ENCODE peak calls at places on chromosomes 13 and 19, in six cellular contexts. Z, L, T, K, F and Q are unnamed samples.

GRCh38 chr13:20924758-20925394 is 22.3 kb upstream of the XPO4 start:
- DNase-seq in Z (peak), L (peak), T (peak), K (peak), F (peak), Q (peak)

GRCh38 chr19:44072543-44073401 is 813 bp downstream of the ZNF284 start:
- DNase-seq in Z (no peak), L (no peak), T (peak), K (no peak), F (no peak), Q (no peak)

GRCh38 chr13:113117956-113118327 is 4.7 kb upstream of the F10 start:
- DNase-seq in Z (no peak), L (no peak), T (no peak), K (no peak), F (peak), Q (no peak)

GRCh38 chr19:29119582-29119981 is 93.4 kb downstream of the UQCRFS1 start:
- DNase-seq in Z (no peak), L (no peak), T (no peak), K (peak), F (no peak), Q (peak)

GRCh38 chr13:25203256-25203794 is 31.2 kb upstream of the AMER2 start:
- DNase-seq in Z (no peak), L (no peak), T (no peak), K (no peak), F (no peak), Q (no peak)

GRCh38 chr13:74438911-74439310 is 304.7 kb upstream of the KLF12 start:
- DNase-seq in Z (no peak), L (no peak), T (no peak), K (no peak), F (no peak), Q (no peak)

GRCh38 chr19:48319647-48320537 is 5.5 kb upstream of the EMP3 start:
- DNase-seq in Z (peak), L (peak), T (peak), K (peak), F (peak), Q (peak)

GRCh38 chr19:54478677-54479266 is 5.7 kb upstream of the CDC42EP5 start:
- DNase-seq in Z (no peak), L (no peak), T (peak), K (no peak), F (peak), Q (no peak)

GRCh38 chr19:17488593-17489391 is 18.5 kb downstream of the SLC27A1 start:
- DNase-seq in Z (no peak), L (peak), T (peak), K (peak), F (peak), Q (peak)

GRCh38 chr13:109778102-109778542 is 8.3 kb downstream of the IRS2 start:
- DNase-seq in Z (no peak), L (no peak), T (peak), K (no peak), F (no peak), Q (no peak)

GRCh38 chr13:27953671-27954405 is 15.3 kb downstream of the CDX2 start:
- DNase-seq in Z (peak), L (peak), T (peak), K (peak), F (peak), Q (peak)

GRCh38 chr13:98440390-98441055 is 136.4 kb downstream of the STK24 start:
- DNase-seq in Z (no peak), L (no peak), T (no peak), K (no peak), F (peak), Q (no peak)

GRCh38 chr13:48749144-48749543 is 95.4 kb downstream of the CYSLTR2 start:
- DNase-seq in Z (peak), L (no peak), T (peak), K (peak), F (no peak), Q (no peak)

GRCh38 chr19:41192574-41193419 is at the start of gene CYP2S1:
- DNase-seq in Z (no peak), L (no peak), T (peak), K (no peak), F (no peak), Q (no peak)

GRCh38 chr13:92414851-92415250 is 811.8 kb upstream of the GPC6 start:
- DNase-seq in Z (no peak), L (no peak), T (no peak), K (no peak), F (no peak), Q (no peak)

GRCh38 chr13:94860981-94861407 is 148.6 kb upstream of the SOX21 start:
- DNase-seq in Z (peak), L (no peak), T (peak), K (peak), F (no peak), Q (no peak)

GRCh38 chr19:51735759-51736449 is 12.1 kb upstream of the HAS1 start:
- DNase-seq in Z (peak), L (peak), T (no peak), K (peak), F (no peak), Q (peak)

GRCh38 chr19:53772943-53773342 is 51.2 kb downstream of the NLRP12 start:
- DNase-seq in Z (peak), L (peak), T (peak), K (peak), F (no peak), Q (peak)

GRCh38 chr13:19053561-19053960 is 128.1 kb downstream of the TUBA3C start:
- DNase-seq in Z (no peak), L (no peak), T (no peak), K (no peak), F (no peak), Q (no peak)

GRCh38 chr19:19217110-19217509 is 5.4 kb downstream of the NCAN start:
- DNase-seq in Z (peak), L (no peak), T (peak), K (no peak), F (no peak), Q (no peak)

GRCh38 chr13:112032186-112032835 is 34.6 kb upstream of the SOX1 start:
- DNase-seq in Z (peak), L (no peak), T (peak), K (no peak), F (peak), Q (no peak)

GRCh38 chr13:36352350-36352749 is 6.2 kb upstream of the SPART start:
- DNase-seq in Z (no peak), L (no peak), T (no peak), K (no peak), F (no peak), Q (no peak)

GRCh38 chr13:75481176-75482069 is 546 bp downstream of the TBC1D4 start:
- DNase-seq in Z (no peak), L (peak), T (peak), K (peak), F (peak), Q (peak)

GRCh38 chr13:33931397-33931987 is 113.5 kb downstream of the RFC3 start:
- DNase-seq in Z (peak), L (peak), T (peak), K (no peak), F (no peak), Q (no peak)

GRCh38 chr19:51541458-51542357 is 10.2 kb upstream of the SIGLEC6 start:
- DNase-seq in Z (no peak), L (no peak), T (no peak), K (no peak), F (no peak), Q (no peak)

GRCh38 chr13:49297338-49297737 is 49.6 kb downstream of the CDADC1 start:
- DNase-seq in Z (no peak), L (no peak), T (no peak), K (no peak), F (no peak), Q (no peak)

GRCh38 chr13:60397693-60398437 is 845 bp downstream of the TDRD3 start:
- DNase-seq in Z (peak), L (peak), T (peak), K (peak), F (peak), Q (peak)

GRCh38 chr13:88257706-88258105 is 586.5 kb downstream of the SLITRK5 start:
- DNase-seq in Z (no peak), L (no peak), T (no peak), K (no peak), F (no peak), Q (no peak)

GRCh38 chr13:62710766-62711165 is 1295.1 kb upstream of the PCDH20 start:
- DNase-seq in Z (no peak), L (no peak), T (no peak), K (no peak), F (no peak), Q (no peak)

GRCh38 chr19:7917292-7918061 is 2.7 kb upstream of the SNAPC2 start:
- DNase-seq in Z (peak), L (no peak), T (peak), K (peak), F (peak), Q (peak)

GRCh38 chr19:40806385-40807146 is 7.6 kb downstream of the EGLN2 start:
- DNase-seq in Z (peak), L (peak), T (no peak), K (peak), F (peak), Q (peak)

GRCh38 chr13:30698023-30698422 is 37.3 kb upstream of the ALOX5AP start:
- DNase-seq in Z (peak), L (no peak), T (no peak), K (no peak), F (no peak), Q (no peak)

GRCh38 chr13:101552797-101553196 is 100.3 kb downstream of the ITGBL1 start:
- DNase-seq in Z (peak), L (no peak), T (peak), K (no peak), F (no peak), Q (no peak)

GRCh38 chr13:89468081-89468480 is 1796.9 kb downstream of the SLITRK5 start:
- DNase-seq in Z (no peak), L (no peak), T (no peak), K (no peak), F (no peak), Q (no peak)

GRCh38 chr13:89470901-89471300 is 1799.7 kb downstream of the SLITRK5 start:
- DNase-seq in Z (no peak), L (no peak), T (no peak), K (no peak), F (no peak), Q (no peak)

DNA sequence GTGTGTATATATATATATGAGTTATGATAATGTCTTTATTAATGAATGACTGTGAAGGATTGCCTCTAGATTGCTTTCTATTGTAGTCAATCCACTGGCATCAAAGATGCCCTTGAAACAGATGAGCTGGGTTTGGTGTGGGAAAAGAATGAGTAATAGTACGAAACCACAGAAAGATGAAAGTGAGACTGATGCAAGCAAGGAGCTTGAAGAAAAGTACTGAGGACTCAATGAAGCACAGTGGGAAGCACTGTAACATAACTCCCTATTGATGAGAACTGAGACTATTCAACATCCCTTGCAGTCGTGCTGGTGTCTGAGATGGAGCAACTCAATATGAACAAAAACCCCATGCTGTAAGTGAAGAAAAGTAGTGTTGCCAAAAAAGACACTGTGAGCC is 1794.2 kb downstream of the SLITRK5 start:
- DNase-seq in Z (peak), L (no peak), T (no peak), K (no peak), F (no peak), Q (no peak)
- H3K27ac ChIP-seq in Z (no peak), L (no peak), T (no peak), K (no peak), F (no peak), Q (no peak)

GRCh38 chr19:11356074-11356397 is 804 bp downstream of the PLPPR2 start:
- DNase-seq in Z (no peak), L (no peak), T (no peak), K (no peak), F (no peak), Q (no peak)
- H3K4me3 ChIP-seq in Z (peak), L (peak), T (peak), K (peak), F (peak), Q (peak)

GRCh38 chr13:46295531-46296464 is 84.1 kb downstream of the LRRC63 start:
- DNase-seq in Z (peak), L (no peak), T (peak), K (peak), F (no peak), Q (peak)
- H3K27ac ChIP-seq in Z (peak), L (no peak), T (peak), K (no peak), F (no peak), Q (no peak)

DNA sequence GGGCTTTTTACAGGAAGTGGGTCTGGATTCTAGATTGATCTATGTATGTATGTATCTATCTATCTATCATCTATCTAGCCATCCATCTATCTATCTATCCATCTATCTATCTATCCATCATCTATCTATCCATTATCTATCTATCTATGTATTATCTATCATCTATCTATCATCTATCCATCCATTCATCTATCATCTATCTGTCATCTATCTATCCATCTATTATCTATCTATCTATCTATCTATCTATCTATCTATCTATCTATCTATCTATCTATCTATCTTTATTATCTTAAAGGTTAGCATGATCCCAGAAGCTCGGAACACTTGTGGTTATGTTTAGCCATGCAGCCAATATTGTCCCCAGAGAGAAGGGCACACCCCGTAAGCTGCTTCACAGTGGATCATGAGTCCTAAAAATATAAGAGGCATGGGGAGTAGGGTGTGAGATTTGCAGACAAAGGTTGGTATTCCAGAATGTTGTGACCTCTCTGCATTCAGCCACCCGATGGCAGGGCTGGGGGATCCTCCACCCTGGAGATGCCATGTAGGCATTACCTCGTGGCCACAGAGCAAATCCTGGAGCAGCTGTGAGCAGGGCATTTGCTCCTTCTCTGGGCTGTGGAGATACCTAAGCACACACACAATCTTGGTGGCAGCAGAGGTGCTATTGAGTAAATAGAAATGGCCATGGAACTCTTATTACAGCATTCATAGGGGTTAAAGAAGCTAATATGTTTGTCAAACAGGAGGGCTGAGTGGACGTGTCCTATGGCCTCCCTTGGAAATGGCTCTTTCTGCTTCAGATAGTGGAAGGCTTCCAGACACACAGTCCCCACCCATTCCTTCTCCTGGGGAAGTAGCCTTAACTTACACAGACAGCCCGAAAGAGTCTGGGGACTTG is 310.0 kb upstream of the TSHZ3 start:
- DNase-seq in Z (no peak), L (no peak), T (no peak), K (no peak), F (no peak), Q (no peak)
- H3K4me3 ChIP-seq in Z (no peak), L (no peak), T (no peak), K (no peak), F (no peak), Q (no peak)

GRCh38 chr19:5321851-5322681 is 18.5 kb downstream of the PTPRS start:
- DNase-seq in Z (no peak), L (no peak), T (no peak), K (no peak), F (no peak), Q (no peak)

GRCh38 chr19:5321066-5321642 is 19.5 kb downstream of the PTPRS start:
- DNase-seq in Z (no peak), L (no peak), T (no peak), K (no peak), F (no peak), Q (no peak)

GRCh38 chr19:5324947-5325346 is 15.7 kb downstream of the PTPRS start:
- DNase-seq in Z (no peak), L (no peak), T (no peak), K (no peak), F (no peak), Q (no peak)

GRCh38 chr19:5326545-5326944 is 14.1 kb downstream of the PTPRS start:
- DNase-seq in Z (no peak), L (no peak), T (no peak), K (no peak), F (no peak), Q (no peak)

GRCh38 chr19:5323475-5323811 is 17.2 kb downstream of the PTPRS start:
- DNase-seq in Z (no peak), L (no peak), T (no peak), K (no peak), F (no peak), Q (no peak)
- H3K27ac ChIP-seq in Z (no peak), L (no peak), T (no peak), K (no peak), F (no peak), Q (no peak)

GRCh38 chr19:16446108-16447014 is 25.4 kb downstream of the EPS15L1 start:
- DNase-seq in Z (peak), L (no peak), T (no peak), K (no peak), F (no peak), Q (no peak)

GRCh38 chr19:16441661-16442071 is 30.1 kb downstream of the EPS15L1 start:
- DNase-seq in Z (no peak), L (no peak), T (peak), K (peak), F (no peak), Q (peak)

GRCh38 chr19:16445238-16446107 is 26.3 kb downstream of the EPS15L1 start:
- DNase-seq in Z (no peak), L (no peak), T (peak), K (no peak), F (no peak), Q (no peak)

GRCh38 chr19:16444273-16444597 is 27.5 kb downstream of the EPS15L1 start:
- DNase-seq in Z (no peak), L (no peak), T (no peak), K (no peak), F (no peak), Q (no peak)

GRCh38 chr19:16442386-16443276 is 29.1 kb downstream of the EPS15L1 start:
- DNase-seq in Z (no peak), L (peak), T (no peak), K (peak), F (no peak), Q (no peak)
- H3K4me3 ChIP-seq in Z (no peak), L (no peak), T (no peak), K (no peak), F (no peak), Q (no peak)

GRCh38 chr19:2511991-2512390 is 36.1 kb downstream of the GADD45B start:
- DNase-seq in Z (no peak), L (no peak), T (no peak), K (no peak), F (no peak), Q (no peak)

GRCh38 chr19:2514981-2515518 is 39.1 kb downstream of the GADD45B start:
- DNase-seq in Z (no peak), L (no peak), T (no peak), K (no peak), F (no peak), Q (no peak)

GRCh38 chr19:2511570-2511969 is 35.6 kb downstream of the GADD45B start:
- DNase-seq in Z (no peak), L (no peak), T (no peak), K (no peak), F (no peak), Q (no peak)

GRCh38 chr19:2509096-2509495 is 33.2 kb downstream of the GADD45B start:
- DNase-seq in Z (no peak), L (no peak), T (no peak), K (no peak), F (no peak), Q (no peak)

GRCh38 chr19:2512523-2513431 is 36.9 kb downstream of the GADD45B start:
- DNase-seq in Z (no peak), L (no peak), T (no peak), K (no peak), F (no peak), Q (no peak)
- H3K27ac ChIP-seq in Z (no peak), L (no peak), T (no peak), K (no peak), F (no peak), Q (no peak)